ENCODE peak calls at places on chromosome 5, in six cellular contexts. O is Peyer's patch, D is transverse colon, U is ovary, L is heart left ventricle, B is A549. K is an unnamed sample.

GRCh38 chr5:16372493-16372892 is 93.1 kb downstream of the ZNF622 start:
- DNase-seq in O (no peak), D (no peak), U (no peak), L (no peak), B (no peak), K (no peak)

GRCh38 chr5:180142008-180142803 is 66.8 kb downstream of the RASGEF1C start:
- DNase-seq in O (no peak), D (no peak), U (no peak), L (no peak), B (no peak), K (no peak)

GRCh38 chr5:27568811-27569210 is 530.4 kb upstream of the CDH9 start:
- DNase-seq in O (no peak), D (no peak), U (no peak), L (no peak), B (peak; percentile 25), K (no peak)

GRCh38 chr5:72693001-72693442 is 123.4 kb upstream of the TNPO1 start:
- DNase-seq in O (no peak), D (no peak), U (no peak), L (no peak), B (no peak), K (no peak)

GRCh38 chr5:148807845-148808244 is 18.6 kb upstream of the ADRB2 start:
- DNase-seq in O (peak; percentile 39), D (peak; percentile 19), U (no peak), L (no peak), B (no peak), K (peak; percentile 6)

GRCh38 chr5:128084228-128085167 is 932 bp downstream of the SLC12A2 start:
- DNase-seq in O (peak; percentile 36), D (peak; percentile 47), U (peak; percentile 28), L (peak; percentile 48), B (no peak), K (peak; percentile 27)

GRCh38 chr5:33999986-34000385 is 7.9 kb downstream of the AMACR start:
- DNase-seq in O (no peak), D (no peak), U (no peak), L (no peak), B (no peak), K (no peak)

GRCh38 chr5:157217289-157218024 is 36.8 kb downstream of the ITK start:
- DNase-seq in O (no peak), D (no peak), U (no peak), L (no peak), B (no peak), K (no peak)

GRCh38 chr5:67021522-67022316 is 174.9 kb downstream of the CD180 start:
- DNase-seq in O (no peak), D (no peak), U (no peak), L (no peak), B (no peak), K (no peak)

GRCh38 chr5:172123269-172123692 is 64.7 kb downstream of the STK10 start:
- DNase-seq in O (no peak), D (peak; percentile 47), U (peak; percentile 63), L (peak; percentile 88), B (peak; percentile 44), K (peak; percentile 21)

GRCh38 chr5:80231243-80231642 is 24.6 kb downstream of the SERINC5 start:
- DNase-seq in O (no peak), D (no peak), U (no peak), L (no peak), B (peak; percentile 31), K (no peak)

GRCh38 chr5:179209359-179210150 is 135.7 kb downstream of the ADAMTS2 start:
- DNase-seq in O (no peak), D (no peak), U (no peak), L (no peak), B (no peak), K (no peak)

GRCh38 chr5:124732891-124733670 is 13.4 kb downstream of the ZNF608 start:
- DNase-seq in O (no peak), D (no peak), U (no peak), L (no peak), B (no peak), K (no peak)

GRCh38 chr5:100520348-100520747 is 14.8 kb upstream of the FAM174A start:
- DNase-seq in O (no peak), D (no peak), U (no peak), L (no peak), B (peak; percentile 4), K (no peak)

GRCh38 chr5:74951855-74952254 is 85.7 kb upstream of the FAM169A start:
- DNase-seq in O (no peak), D (no peak), U (no peak), L (no peak), B (no peak), K (no peak)

GRCh38 chr5:82922086-82922734 is 155.0 kb downstream of the TMEM167A start:
- DNase-seq in O (no peak), D (no peak), U (no peak), L (no peak), B (no peak), K (no peak)

GRCh38 chr5:1799110-1799601 is 481 bp downstream of the MRPL36 start:
- DNase-seq in O (peak; percentile 20), D (peak; percentile 15), U (peak; percentile 50), L (no peak), B (peak; percentile 15), K (peak; percentile 72)

GRCh38 chr5:167861134-167861930 is 430.1 kb upstream of the WWC1 start:
- DNase-seq in O (no peak), D (no peak), U (no peak), L (no peak), B (peak; percentile 10), K (peak; percentile 2)

GRCh38 chr5:176447538-176447981 is 625 bp upstream of the FAF2 start:
- DNase-seq in O (no peak), D (no peak), U (no peak), L (no peak), B (no peak), K (no peak)

GRCh38 chr5:176444742-176445141 is 3.4 kb upstream of the FAF2 start:
- DNase-seq in O (no peak), D (no peak), U (no peak), L (no peak), B (no peak), K (no peak)

GRCh38 chr5:176450077-176450476 is 1.9 kb downstream of the FAF2 start:
- DNase-seq in O (no peak), D (no peak), U (no peak), L (no peak), B (no peak), K (no peak)

GRCh38 chr5:176446884-176447537 is 1.2 kb upstream of the FAF2 start:
- DNase-seq in O (no peak), D (peak; percentile 31), U (peak; percentile 13), L (no peak), B (no peak), K (peak; percentile 47)

DNA sequence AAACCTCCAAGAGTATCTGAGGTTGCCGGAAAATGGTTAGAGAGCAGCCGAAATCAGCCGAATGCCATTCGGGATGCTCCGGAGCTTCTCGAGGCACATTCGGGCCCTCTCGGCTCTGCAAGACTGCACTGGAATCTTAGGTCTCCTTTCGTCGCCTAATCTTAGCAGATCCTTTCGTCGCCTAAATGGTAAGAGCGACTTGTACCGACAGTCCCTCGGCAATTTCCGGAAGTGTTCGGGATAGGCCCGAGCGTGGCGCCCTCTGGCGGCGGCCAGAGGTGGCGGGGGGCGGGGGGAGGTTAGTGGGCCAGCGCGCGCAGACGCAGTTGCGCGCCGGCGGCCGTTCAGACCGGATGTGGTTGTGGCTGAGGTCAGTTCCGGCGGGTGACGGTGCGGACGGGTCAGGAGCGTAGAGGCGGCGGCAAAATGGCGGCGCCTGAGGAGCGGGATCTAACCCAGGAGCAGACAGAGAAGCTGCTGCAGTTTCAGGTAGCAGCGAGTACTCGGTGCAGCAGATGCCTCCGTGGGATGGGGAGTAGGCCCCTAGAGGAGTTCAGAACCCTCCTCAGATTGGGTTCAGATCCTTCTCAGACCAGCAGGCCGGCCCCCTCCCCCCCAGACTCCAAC is at the start of gene FAF2:
- DNase-seq in O (peak; percentile 94), D (peak; percentile 98), U (peak; percentile 95), L (peak; percentile 96), B (peak; percentile 99), K (peak; percentile 99)
- TF ChIP-seq POLR2A in O (peak; percentile 66), D (peak; percentile 89), U (peak; percentile 97), L (peak; percentile 72), B (peak; percentile 83), K (peak; percentile 86)

GRCh38 chr5:10552183-10553143 is 11.4 kb upstream of the ANKRD33B start:
- DNase-seq in O (no peak), D (no peak), U (no peak), L (no peak), B (peak; percentile 51), K (no peak)
- TF ChIP-seq POLR2A in O (no peak), D (no peak), U (no peak), L (no peak), B (no peak), K (no peak)

GRCh38 chr5:147234825-147235635 is at the start of gene STK32A:
- DNase-seq in O (no peak), D (peak; percentile 39), U (peak; percentile 65), L (peak; percentile 32), B (peak; percentile 42), K (peak; percentile 3)
- TF ChIP-seq POLR2A in O (no peak), D (no peak), U (no peak), L (no peak), B (no peak), K (no peak)

GRCh38 chr5:150000261-150000989 is at the start of the genes HMGXB3 and TIGD6:
- DNase-seq in O (peak; percentile 91), D (peak; percentile 93), U (peak; percentile 92), L (peak; percentile 97), B (peak; percentile 95), K (peak; percentile 93)
- TF ChIP-seq POLR2A in O (peak; percentile 58), D (peak; percentile 87), U (peak; percentile 67), L (peak; percentile 80), B (peak; percentile 90), K (peak; percentile 95)